ENCODE peak calls at places on chromosomes 4 and X, in four cellular contexts. One of them, this sample, is unnamed.

GRCh38 chr4:154958621-154959358 is 177.7 kb downstream of the RBM46 start:
- DNase-seq in K562: no peak
- DNase-seq in HepG2: no peak
- DNase-seq in GM12878: no peak
- DNase-seq in this sample: no peak

GRCh38 chr4:101678180-101678579 is 112.3 kb upstream of the BANK1 start:
- DNase-seq in GM12878: no peak
- DNase-seq in K562: no peak
- DNase-seq in HepG2: no peak
- DNase-seq in this sample: no peak

GRCh38 chr4:180057198-180057821 is 2185.9 kb upstream of the TENM3 start:
- DNase-seq in GM12878: no peak
- DNase-seq in HepG2: no peak
- DNase-seq in K562: no peak
- DNase-seq in this sample: peak

GRCh38 chr4:32010221-32010620 is 1290.1 kb downstream of the PCDH7 start:
- DNase-seq in HepG2: no peak
- DNase-seq in GM12878: no peak
- DNase-seq in K562: no peak
- DNase-seq in this sample: no peak

GRCh38 chr4:20075479-20075878 is 176.2 kb upstream of the SLIT2 start:
- DNase-seq in HepG2: no peak
- DNase-seq in GM12878: no peak
- DNase-seq in K562: no peak
- DNase-seq in this sample: no peak

GRCh38 chrX:44569122-44569521 is 26.5 kb upstream of the FUNDC1 start:
- DNase-seq in GM12878: no peak
- DNase-seq in HepG2: no peak
- DNase-seq in K562: no peak
- DNase-seq in this sample: no peak

GRCh38 chrX:134365923-134366322 is 94.0 kb upstream of the HPRT1 start:
- DNase-seq in K562: peak
- DNase-seq in GM12878: no peak
- DNase-seq in HepG2: no peak
- DNase-seq in this sample: no peak

GRCh38 chrX:106608016-106608415 is 3.8 kb upstream of the RADX start:
- DNase-seq in K562: no peak
- DNase-seq in HepG2: no peak
- DNase-seq in GM12878: no peak
- DNase-seq in this sample: peak

GRCh38 chr4:82515705-82516104 is 46.1 kb downstream of the TMEM150C start:
- DNase-seq in GM12878: no peak
- DNase-seq in K562: no peak
- DNase-seq in HepG2: no peak
- DNase-seq in this sample: no peak

GRCh38 chr4:128830906-128831525 is 21.5 kb downstream of the JADE1 start:
- DNase-seq in HepG2: no peak
- DNase-seq in GM12878: no peak
- DNase-seq in K562: no peak
- DNase-seq in this sample: no peak

GRCh38 chr4:118910221-118910620 is 21.6 kb downstream of the SYNPO2 start:
- DNase-seq in K562: no peak
- DNase-seq in HepG2: no peak
- DNase-seq in GM12878: no peak
- DNase-seq in this sample: no peak

GRCh38 chr4:83701041-83701440 is 165.1 kb downstream of the GPAT3 start:
- DNase-seq in HepG2: no peak
- DNase-seq in GM12878: no peak
- DNase-seq in K562: no peak
- DNase-seq in this sample: no peak

GRCh38 chr4:77074961-77075855 is 581 bp downstream of the CCNI start:
- DNase-seq in HepG2: peak
- DNase-seq in GM12878: no peak
- DNase-seq in K562: peak
- DNase-seq in this sample: peak

GRCh38 chrX:10754445-10754844 is 134.1 kb upstream of the MID1 start:
- DNase-seq in HepG2: no peak
- DNase-seq in GM12878: no peak
- DNase-seq in K562: no peak
- DNase-seq in this sample: no peak

GRCh38 chr4:67103001-67103737 is 442.1 kb downstream of the CENPC start:
- DNase-seq in HepG2: no peak
- DNase-seq in K562: no peak
- DNase-seq in GM12878: no peak
- DNase-seq in this sample: no peak

GRCh38 chr4:6226506-6226905 is 26.2 kb upstream of the JAKMIP1 start:
- DNase-seq in K562: no peak
- DNase-seq in GM12878: no peak
- DNase-seq in HepG2: no peak
- DNase-seq in this sample: no peak

GRCh38 chr4:101356928-101357327 is 9.6 kb upstream of the PPP3CA start:
- DNase-seq in GM12878: no peak
- DNase-seq in K562: no peak
- DNase-seq in HepG2: peak
- DNase-seq in this sample: no peak

GRCh38 chr4:122796801-122797404 is 29.7 kb upstream of the FGF2 start:
- DNase-seq in K562: peak
- DNase-seq in GM12878: no peak
- DNase-seq in HepG2: no peak
- DNase-seq in this sample: peak

GRCh38 chr4:188781655-188782054 is 642.4 kb downstream of the TRIML1 start:
- DNase-seq in HepG2: peak
- DNase-seq in GM12878: no peak
- DNase-seq in K562: no peak
- DNase-seq in this sample: peak

GRCh38 chr4:3475041-3475712 is 12.1 kb downstream of the DOK7 start:
- DNase-seq in GM12878: no peak
- DNase-seq in K562: no peak
- DNase-seq in HepG2: no peak
- DNase-seq in this sample: no peak

GRCh38 chr4:183426507-183426906 is 17.9 kb upstream of the CDKN2AIP start:
- DNase-seq in K562: no peak
- DNase-seq in HepG2: no peak
- DNase-seq in GM12878: no peak
- DNase-seq in this sample: no peak

GRCh38 chr4:30720656-30721352 is 635 bp downstream of the PCDH7 start:
- DNase-seq in K562: no peak
- DNase-seq in GM12878: no peak
- DNase-seq in HepG2: no peak
- DNase-seq in this sample: peak

GRCh38 chrX:107574054-107574683 is 54.1 kb upstream of the PRPS1 start:
- DNase-seq in GM12878: no peak
- DNase-seq in HepG2: peak
- DNase-seq in K562: no peak
- DNase-seq in this sample: no peak

GRCh38 chr4:52979020-52979419 is 116.9 kb downstream of the RASL11B start:
- DNase-seq in HepG2: no peak
- DNase-seq in GM12878: no peak
- DNase-seq in K562: no peak
- DNase-seq in this sample: peak

GRCh38 chrX:40182615-40183014 is 84.9 kb upstream of the BCOR start:
- DNase-seq in GM12878: no peak
- DNase-seq in K562: no peak
- DNase-seq in HepG2: no peak
- DNase-seq in this sample: no peak

GRCh38 chr4:132593717-132594400 is 555.2 kb upstream of the PCDH10 start:
- DNase-seq in K562: no peak
- DNase-seq in GM12878: no peak
- DNase-seq in HepG2: no peak
- DNase-seq in this sample: no peak

GRCh38 chr4:139301821-139302611 is at the start of gene NDUFC1:
- DNase-seq in HepG2: peak
- DNase-seq in GM12878: peak
- DNase-seq in K562: peak
- DNase-seq in this sample: peak

GRCh38 chr4:27154706-27155105 is 294.1 kb downstream of the STIM2 start:
- DNase-seq in GM12878: no peak
- DNase-seq in HepG2: no peak
- DNase-seq in K562: no peak
- DNase-seq in this sample: no peak

GRCh38 chr4:152996101-152996500 is 60.0 kb downstream of the FHDC1 start:
- DNase-seq in HepG2: no peak
- DNase-seq in GM12878: no peak
- DNase-seq in K562: no peak
- DNase-seq in this sample: no peak

GRCh38 chr4:123547167-123547817 is 150.7 kb downstream of the SPRY1 start:
- DNase-seq in HepG2: no peak
- DNase-seq in K562: peak
- DNase-seq in GM12878: no peak
- DNase-seq in this sample: peak

GRCh38 chr4:24770111-24770584 is 25.2 kb upstream of the SOD3 start:
- DNase-seq in HepG2: no peak
- DNase-seq in GM12878: peak
- DNase-seq in K562: no peak
- DNase-seq in this sample: no peak

GRCh38 chr4:37644962-37645361 is 41.2 kb downstream of the RELL1 start:
- DNase-seq in GM12878: no peak
- DNase-seq in K562: no peak
- DNase-seq in HepG2: no peak
- DNase-seq in this sample: no peak

GRCh38 chr4:41158756-41159155 is 55.6 kb downstream of the APBB2 start:
- DNase-seq in GM12878: no peak
- DNase-seq in K562: no peak
- DNase-seq in HepG2: no peak
- DNase-seq in this sample: no peak

GRCh38 chr4:181478675-181479074 is 764.5 kb upstream of the TENM3 start:
- DNase-seq in HepG2: no peak
- DNase-seq in K562: no peak
- DNase-seq in GM12878: no peak
- DNase-seq in this sample: no peak

GRCh38 chr4:8728536-8729407 is 136.2 kb downstream of the CPZ start:
- DNase-seq in HepG2: no peak
- DNase-seq in GM12878: no peak
- DNase-seq in K562: no peak
- DNase-seq in this sample: no peak

GRCh38 chr4:164748375-164748774 is 5.6 kb upstream of the SMIM31 start:
- DNase-seq in GM12878: no peak
- DNase-seq in K562: no peak
- DNase-seq in HepG2: peak
- DNase-seq in this sample: peak

GRCh38 chr4:23039813-23040212 is 347.1 kb downstream of the GBA3 start:
- DNase-seq in K562: no peak
- DNase-seq in GM12878: no peak
- DNase-seq in HepG2: no peak
- DNase-seq in this sample: no peak
- H2AFZ ChIP-seq in K562: no peak
- H2AFZ ChIP-seq in GM12878: no peak
- H2AFZ ChIP-seq in HepG2: no peak
- H2AFZ ChIP-seq in this sample: peak

DNA sequence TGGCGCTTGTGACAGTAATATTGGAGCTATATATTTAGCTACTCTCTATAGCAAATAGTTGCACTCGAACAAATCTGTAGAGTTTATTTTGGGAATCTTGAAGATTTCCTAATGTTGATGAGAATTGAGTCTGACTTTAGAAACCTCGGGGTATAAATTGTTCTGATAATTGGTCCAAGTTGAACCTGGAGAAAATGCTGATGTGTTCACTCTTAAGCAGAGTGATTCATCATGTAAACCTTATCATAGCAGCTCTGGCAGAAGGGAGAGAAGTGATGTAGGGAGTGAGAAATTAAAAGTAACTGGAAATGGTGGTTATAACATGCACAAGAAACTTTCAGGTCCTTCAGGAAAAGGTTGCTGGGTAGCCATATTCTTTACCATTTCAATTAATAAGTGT is 16.4 kb upstream of the SLC4A4 start:
- DNase-seq in K562: no peak
- DNase-seq in HepG2: no peak
- DNase-seq in GM12878: no peak
- DNase-seq in this sample: no peak
- TF ChIP-seq POLR2AphosphoS5 in K562: no peak
- TF ChIP-seq POLR2AphosphoS5 in HepG2: no peak
- TF ChIP-seq POLR2AphosphoS5 in GM12878: no peak
- TF ChIP-seq POLR2AphosphoS5 in this sample: no peak

DNA sequence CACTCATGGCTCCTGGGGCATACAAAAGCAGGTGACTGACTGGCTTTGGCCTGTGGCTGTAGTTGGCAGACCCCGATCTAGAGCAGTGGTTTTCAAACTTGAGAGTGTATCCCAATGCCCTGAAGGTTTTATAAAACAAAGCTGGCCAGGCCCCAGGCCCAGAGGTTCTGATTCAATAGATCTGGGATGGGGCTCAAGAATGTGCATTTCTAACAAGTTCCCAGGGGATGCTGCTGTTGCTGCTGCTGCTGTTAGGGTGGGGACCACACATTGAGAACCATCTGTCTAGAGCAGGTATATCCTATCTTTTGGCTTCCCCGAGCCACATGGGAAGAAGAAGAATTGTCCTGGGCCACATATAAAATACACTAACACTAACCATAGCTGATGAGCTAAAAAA is 7.3 kb downstream of the AIFM1 start:
- DNase-seq in HepG2: no peak
- DNase-seq in GM12878: no peak
- DNase-seq in K562: no peak
- DNase-seq in this sample: peak
- TF ChIP-seq JUNB in HepG2: no peak
- TF ChIP-seq JUNB in GM12878: no peak
- TF ChIP-seq JUNB in K562: no peak
- TF ChIP-seq JUNB in this sample: no peak

GRCh38 chr4:87540176-87541058 is 11.2 kb upstream of the SPARCL1 start:
- DNase-seq in K562: no peak
- DNase-seq in HepG2: no peak
- DNase-seq in GM12878: no peak
- DNase-seq in this sample: no peak
- H2AFZ ChIP-seq in K562: no peak
- H2AFZ ChIP-seq in HepG2: no peak
- H2AFZ ChIP-seq in GM12878: no peak
- H2AFZ ChIP-seq in this sample: no peak